ENCODE peak calls at places on chromosomes 11 and 22, in four cellular contexts. V, M, S and Z are unnamed samples.

GRCh38 chr11:19674420-19674819 is 38.2 kb upstream of the NAV2 start:
- DNase-seq in V (no peak), M (no peak), S (no peak), Z (no peak)

GRCh38 chr22:28799834-28800307 is 498 bp downstream of the XBP1 start:
- DNase-seq in V (peak; percentile 80), M (peak; percentile 18), S (peak; percentile 92), Z (peak; percentile 92)

GRCh38 chr11:26623076-26623666 is 51.1 kb upstream of the MUC15 start:
- DNase-seq in V (no peak), M (no peak), S (no peak), Z (no peak)

GRCh38 chr11:68461284-68461861 is 821 bp downstream of the PPP6R3 start:
- DNase-seq in V (no peak), M (no peak), S (no peak), Z (no peak)

GRCh38 chr22:22855617-22856308 is 31.9 kb upstream of the IGLL5 start:
- DNase-seq in V (no peak), M (no peak), S (no peak), Z (no peak)

GRCh38 chr11:4368286-4368685 is at the start of gene OR52B4:
- DNase-seq in V (no peak), M (no peak), S (no peak), Z (no peak)

GRCh38 chr22:28116261-28116673 is 197.2 kb upstream of the PITPNB start:
- DNase-seq in V (peak; percentile 25), M (no peak), S (no peak), Z (peak; percentile 86)

GRCh38 chr11:120337133-120337895 is 1.1 kb downstream of the ARHGEF12 start:
- DNase-seq in V (peak; percentile 45), M (no peak), S (no peak), Z (peak; percentile 57)

GRCh38 chr11:97461934-97462333 is 1072.1 kb downstream of the JRKL start:
- DNase-seq in V (no peak), M (no peak), S (peak; percentile 45), Z (no peak)

GRCh38 chr11:66218846-66219620 is 49.4 kb upstream of the RAB1B start:
- DNase-seq in V (no peak), M (no peak), S (no peak), Z (peak; percentile 63)

GRCh38 chr22:24209016-24209415 is 27.7 kb downstream of the SUSD2 start:
- DNase-seq in V (no peak), M (no peak), S (no peak), Z (no peak)
- H3K4me1 ChIP-seq in V (peaks cover 28% of the 10 kb centered on the region), M (peaks cover 11% of the 10 kb centered on the region), S (peaks cover 33% of the 10 kb centered on the region), Z (peaks cover 1% of the 10 kb centered on the region)

GRCh38 chr11:44246726-44247125 is 63.2 kb downstream of the ALX4 start:
- DNase-seq in V (peak; percentile 69), M (no peak), S (no peak), Z (no peak)

GRCh38 chr11:44243086-44243485 is 66.9 kb downstream of the ALX4 start:
- DNase-seq in V (no peak), M (no peak), S (no peak), Z (no peak)

GRCh38 chr11:44247508-44247907 is 62.4 kb downstream of the ALX4 start:
- DNase-seq in V (no peak), M (no peak), S (no peak), Z (no peak)

GRCh38 chr11:44243633-44244343 is 66.2 kb downstream of the ALX4 start:
- DNase-seq in V (no peak), M (no peak), S (no peak), Z (no peak)

DNA sequence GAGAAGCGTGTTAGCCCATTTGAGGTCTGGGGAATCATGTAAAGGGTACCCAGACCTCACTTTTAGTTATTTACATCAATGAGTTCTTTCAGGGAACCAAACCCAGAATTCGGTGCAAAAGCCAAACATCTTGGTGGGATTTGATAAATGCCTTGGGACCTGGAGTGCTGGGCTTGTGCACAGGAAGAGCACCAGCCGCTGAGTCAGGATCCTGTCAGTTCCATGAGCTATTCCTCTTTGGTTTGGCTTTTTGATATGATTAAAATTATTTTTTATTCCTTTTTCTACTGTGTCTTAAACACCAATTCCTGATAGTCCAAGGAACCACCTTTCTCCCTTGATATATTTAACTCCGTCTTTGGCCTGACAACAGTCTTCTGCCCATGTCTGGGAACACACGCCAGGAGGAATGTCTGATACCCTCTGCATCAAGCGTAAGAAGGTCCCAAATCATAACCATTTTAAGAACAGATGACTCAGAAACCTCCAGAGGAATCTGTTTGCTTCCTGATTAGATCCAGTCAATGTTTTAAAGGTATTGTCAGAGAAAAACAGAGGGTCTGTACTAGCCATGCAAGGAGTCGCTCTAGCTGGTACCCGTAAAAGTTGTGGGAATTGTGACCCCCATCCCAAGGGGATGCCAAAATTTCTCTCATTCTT is 65.2 kb downstream of the ALX4 start:
- DNase-seq in V (no peak), M (no peak), S (no peak), Z (no peak)
- H3K4me1 ChIP-seq in V (peaks cover 76% of the 10 kb centered on the region), M (no peaks in the 10 kb centered on the region), S (peaks cover 8% of the 10 kb centered on the region), Z (peaks cover 7% of the 10 kb centered on the region)

GRCh38 chr11:119319702-119320592 is 3.0 kb upstream of the MCAM start:
- DNase-seq in V (no peak), M (no peak), S (peak; percentile 58), Z (no peak)
- H3K4me1 ChIP-seq in V (peaks cover 85% of the 10 kb centered on the region), M (peaks cover 18% of the 10 kb centered on the region), S (peaks cover 20% of the 10 kb centered on the region), Z (no peaks in the 10 kb centered on the region)

GRCh38 chr22:37234736-37235711 is 9.0 kb downstream of the RAC2 start:
- DNase-seq in V (no peak), M (no peak), S (peak; percentile 52), Z (peak; percentile 55)

GRCh38 chr22:37239336-37240239 is 4.5 kb downstream of the RAC2 start:
- DNase-seq in V (no peak), M (no peak), S (peak; percentile 31), Z (peak; percentile 47)

GRCh38 chr22:37235897-37236607 is 8.0 kb downstream of the RAC2 start:
- DNase-seq in V (no peak), M (no peak), S (peak; percentile 13), Z (peak; percentile 35)

GRCh38 chr22:37240240-37240940 is 3.7 kb downstream of the RAC2 start:
- DNase-seq in V (no peak), M (no peak), S (no peak), Z (peak; percentile 26)

DNA sequence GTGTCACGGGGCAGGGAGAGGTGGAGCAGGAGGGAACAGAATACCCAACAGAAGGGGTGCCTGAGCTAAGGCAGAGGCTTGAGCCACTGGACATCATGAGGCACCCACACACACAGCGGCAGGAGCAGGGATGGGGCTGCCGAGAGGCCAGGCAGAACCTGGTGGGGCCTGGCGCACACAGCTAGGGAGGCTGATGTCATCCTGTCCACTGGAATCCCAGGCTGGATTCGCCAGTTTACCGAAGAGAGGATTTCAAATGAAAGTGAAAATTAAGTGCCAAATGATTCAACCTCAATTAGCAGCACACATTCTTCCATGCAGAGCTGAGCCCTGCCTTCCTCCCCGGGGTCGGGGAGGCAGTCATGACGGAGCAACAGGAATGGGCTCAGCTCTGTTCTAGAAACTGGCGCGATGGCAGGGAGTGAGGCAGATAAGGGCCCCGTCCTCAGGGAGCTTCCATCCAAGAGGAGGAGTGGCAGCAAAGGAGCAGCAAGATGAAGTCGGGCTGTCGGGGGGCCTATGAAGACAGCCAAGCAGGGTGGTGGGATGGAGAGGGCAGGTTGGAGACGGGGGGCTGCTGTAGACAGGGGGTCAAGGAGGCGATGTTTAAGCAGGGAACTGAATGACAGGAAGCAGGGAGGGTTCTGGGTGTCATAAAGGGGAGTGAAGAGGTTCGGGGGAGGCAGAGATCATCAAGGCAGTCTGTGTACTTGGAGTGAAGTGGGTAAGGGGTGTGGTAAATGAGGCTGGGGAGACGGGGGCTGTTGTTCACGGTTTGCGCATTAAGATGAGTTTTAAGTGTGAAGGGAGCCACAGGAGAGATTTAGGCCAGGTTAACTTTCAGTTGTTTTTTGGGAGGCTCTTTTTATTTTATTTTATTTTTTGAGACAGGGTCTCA is 6.4 kb downstream of the RAC2 start:
- DNase-seq in V (no peak), M (peak; percentile 63), S (peak; percentile 44), Z (peak; percentile 37)
- H3K4me1 ChIP-seq in V (no peaks in the 10 kb centered on the region), M (peaks cover 87% of the 10 kb centered on the region), S (no peaks in the 10 kb centered on the region), Z (no peaks in the 10 kb centered on the region)